ENCODE peak calls at places on chromosomes 16 and 17, in four cellular contexts. B, C, D and Z are unnamed samples.

GRCh38 chr17:54694287-54694887 is 206.3 kb upstream of the TOM1L1 start:
- DNase-seq in B (no peak), C (no peak), D (no peak), Z (no peak)

GRCh38 chr16:27366687-27367462 is 35.1 kb upstream of the IL21R start:
- DNase-seq in B (no peak), C (no peak), D (no peak), Z (no peak)

GRCh38 chr16:24013733-24014645 is 178.2 kb downstream of the PRKCB start:
- DNase-seq in B (peak), C (no peak), D (no peak), Z (no peak)

GRCh38 chr17:36072431-36073121 is 8.5 kb downstream of the CCL18 start:
- DNase-seq in B (peak), C (peak), D (peak), Z (peak)

GRCh38 chr16:77663711-77664110 is 58.6 kb upstream of the NUDT7 start:
- DNase-seq in B (no peak), C (no peak), D (no peak), Z (no peak)

GRCh38 chr16:21628196-21628726 is 24.1 kb downstream of the IGSF6 start:
- DNase-seq in B (no peak), C (no peak), D (no peak), Z (peak)

GRCh38 chr17:42456223-42457106 is 2.2 kb upstream of the ATP6V0A1 start:
- DNase-seq in B (peak), C (peak), D (no peak), Z (no peak)

GRCh38 chr17:39178516-39178915 is 12.6 kb upstream of the ARL5C start:
- DNase-seq in B (no peak), C (no peak), D (no peak), Z (no peak)

GRCh38 chr16:13883266-13883665 is 36.7 kb upstream of the ERCC4 start:
- DNase-seq in B (no peak), C (no peak), D (no peak), Z (no peak)

GRCh38 chr16:67430504-67431076 is 331 bp upstream of the HSD11B2 start:
- DNase-seq in B (no peak), C (no peak), D (no peak), Z (peak)

GRCh38 chr16:84881702-84882521 is 62.1 kb downstream of the CRISPLD2 start:
- DNase-seq in B (no peak), C (peak), D (no peak), Z (peak)

GRCh38 chr16:57694556-57695377 is at the start of gene DRC7:
- DNase-seq in B (no peak), C (peak), D (peak), Z (peak)

GRCh38 chr17:74547736-74548135 is 1.8 kb upstream of the CD300C start:
- DNase-seq in B (no peak), C (no peak), D (no peak), Z (no peak)
- TF ChIP-seq TCF7 in B (no peak), C (no peak), D (no peak), Z (no peak)

GRCh38 chr16:64996641-64997040 is 125.2 kb downstream of the CDH11 start:
- DNase-seq in B (no peak), C (no peak), D (no peak), Z (no peak)
- TF ChIP-seq TCF7 in B (no peak), C (no peak), D (no peak), Z (no peak)

GRCh38 chr16:64409762-64410161 is 712.1 kb downstream of the CDH11 start:
- DNase-seq in B (no peak), C (no peak), D (no peak), Z (no peak)

GRCh38 chr16:64408699-64409098 is 713.2 kb downstream of the CDH11 start:
- DNase-seq in B (no peak), C (no peak), D (no peak), Z (no peak)

GRCh38 chr16:64416232-64417010 is 705.4 kb downstream of the CDH11 start:
- DNase-seq in B (no peak), C (no peak), D (no peak), Z (no peak)

GRCh38 chr16:64410306-64410705 is 711.6 kb downstream of the CDH11 start:
- DNase-seq in B (no peak), C (no peak), D (no peak), Z (no peak)

GRCh38 chr16:64412578-64413280 is 709.1 kb downstream of the CDH11 start:
- DNase-seq in B (no peak), C (no peak), D (no peak), Z (no peak)
- TF ChIP-seq TCF7 in B (no peak), C (no peak), D (no peak), Z (no peak)

GRCh38 chr16:69890114-69890890 is 60.8 kb upstream of the CLEC18A start:
- DNase-seq in B (no peak), C (no peak), D (peak), Z (no peak)
- TF ChIP-seq TCF7 in B (no peak), C (no peak), D (no peak), Z (no peak)

DNA sequence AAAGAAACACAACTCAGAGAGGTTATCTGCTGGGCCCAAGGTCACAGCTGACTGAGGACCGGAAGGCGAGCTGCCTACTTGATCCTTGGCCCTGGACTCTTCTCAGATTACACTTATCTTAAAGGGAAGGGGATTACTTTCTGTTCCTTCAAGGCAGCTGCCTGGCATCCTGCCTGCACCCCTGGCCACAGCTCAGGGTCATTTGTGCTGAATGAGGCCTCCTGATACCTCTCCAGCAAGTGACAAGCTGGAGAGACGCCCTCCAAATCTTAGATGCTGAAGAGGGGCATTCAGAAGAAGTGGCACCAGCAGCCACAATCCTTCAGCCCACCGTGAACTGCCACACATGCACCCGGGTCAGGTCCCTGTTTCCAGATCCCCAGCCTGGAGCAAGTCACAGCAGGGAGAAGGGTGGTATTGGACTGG is 3.4 kb downstream of the LRRC75A start:
- DNase-seq in B (no peak), C (peak), D (no peak), Z (no peak)
- TF ChIP-seq TCF7 in B (no peak), C (no peak), D (no peak), Z (no peak)

GRCh38 chr17:60716766-60717165 is 39.1 kb downstream of the BCAS3 start:
- DNase-seq in B (no peak), C (no peak), D (no peak), Z (no peak)

GRCh38 chr17:60712675-60713074 is 35.0 kb downstream of the BCAS3 start:
- DNase-seq in B (no peak), C (no peak), D (no peak), Z (peak)

GRCh38 chr17:60720763-60721531 is 43.3 kb downstream of the BCAS3 start:
- DNase-seq in B (peak), C (peak), D (peak), Z (peak)

GRCh38 chr17:60713619-60714018 is 36.0 kb downstream of the BCAS3 start:
- DNase-seq in B (no peak), C (no peak), D (no peak), Z (no peak)

GRCh38 chr17:60717814-60718213 is 40.2 kb downstream of the BCAS3 start:
- DNase-seq in B (no peak), C (no peak), D (no peak), Z (no peak)
- TF ChIP-seq TCF7 in B (no peak), C (no peak), D (no peak), Z (no peak)

GRCh38 chr17:16439303-16439791 is 24.0 kb downstream of the TRPV2 start:
- DNase-seq in B (no peak), C (no peak), D (no peak), Z (no peak)
- TF ChIP-seq TCF7 in B (no peak), C (no peak), D (no peak), Z (no peak)

DNA sequence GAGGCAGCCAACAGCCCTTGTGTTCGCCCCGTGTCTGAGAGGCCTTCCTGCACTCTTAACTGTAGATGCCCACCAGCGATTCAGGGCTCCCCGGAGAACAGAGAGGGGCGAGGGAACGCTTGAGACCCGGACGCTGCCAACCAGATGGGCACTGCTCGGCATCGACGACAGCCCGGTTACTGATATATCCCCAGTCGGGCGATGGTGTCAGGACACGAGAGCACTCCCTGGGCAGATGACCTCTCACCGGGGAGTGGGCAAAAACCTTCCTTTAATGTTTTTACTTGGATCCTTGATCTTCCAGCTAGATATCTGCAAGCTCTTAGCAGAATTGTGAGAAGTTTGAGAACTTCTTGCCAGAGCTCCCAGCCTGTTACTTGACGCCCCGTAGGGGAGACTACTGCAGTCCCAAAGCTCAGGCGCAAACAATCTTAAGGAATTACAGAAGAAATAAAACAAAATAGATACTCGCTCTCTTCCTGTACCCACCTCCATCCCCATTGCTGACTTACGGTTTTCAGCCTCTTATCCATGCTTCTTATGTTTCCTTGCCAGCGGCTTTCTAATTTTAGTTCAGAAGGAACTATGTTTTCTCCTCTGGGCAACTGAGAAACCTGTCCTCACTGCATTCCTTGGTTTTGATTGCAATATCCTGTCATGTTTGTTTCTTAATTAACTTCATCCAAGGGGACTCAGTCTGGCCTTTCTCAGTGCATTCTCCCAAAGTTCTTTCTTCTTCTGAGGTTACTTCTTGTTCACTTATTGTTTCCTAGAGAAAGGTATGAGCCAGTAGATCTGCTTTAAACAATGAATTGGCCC is 845 bp downstream of the SP2 start:
- DNase-seq in B (no peak), C (peak), D (no peak), Z (no peak)
- TF ChIP-seq TCF7 in B (no peak), C (no peak), D (no peak), Z (no peak)

GRCh38 chr16:104828-105374 is 26.9 kb downstream of the MPG start:
- DNase-seq in B (no peak), C (peak), D (no peak), Z (no peak)

GRCh38 chr16:104355-104754 is 26.3 kb downstream of the MPG start:
- DNase-seq in B (no peak), C (no peak), D (no peak), Z (no peak)

GRCh38 chr16:105521-105920 is 27.5 kb downstream of the MPG start:
- DNase-seq in B (no peak), C (no peak), D (no peak), Z (no peak)

GRCh38 chr16:102060-102855 is 24.2 kb downstream of the MPG start:
- DNase-seq in B (no peak), C (no peak), D (no peak), Z (no peak)

GRCh38 chr16:106623-107324 is 28.7 kb downstream of the MPG start:
- DNase-seq in B (no peak), C (peak), D (peak), Z (peak)
- TF ChIP-seq TCF7 in B (no peak), C (no peak), D (no peak), Z (no peak)

GRCh38 chr16:1539720-1540555 is 6.5 kb downstream of the TMEM204 start:
- DNase-seq in B (no peak), C (no peak), D (no peak), Z (no peak)

GRCh38 chr16:1538804-1539520 is 5.5 kb downstream of the TMEM204 start:
- DNase-seq in B (no peak), C (peak), D (peak), Z (no peak)

GRCh38 chr16:1536601-1537000 is 3.1 kb downstream of the TMEM204 start:
- DNase-seq in B (no peak), C (no peak), D (no peak), Z (no peak)

GRCh38 chr16:1537138-1537577 is 3.7 kb downstream of the TMEM204 start:
- DNase-seq in B (no peak), C (no peak), D (no peak), Z (no peak)

GRCh38 chr16:1537763-1538289 is 4.4 kb downstream of the TMEM204 start:
- DNase-seq in B (no peak), C (no peak), D (no peak), Z (no peak)
- TF ChIP-seq TCF7 in B (no peak), C (no peak), D (no peak), Z (no peak)